ENCODE peak calls at places on chromosomes 11 and 22, in four cellular contexts. A, K, R and P are unnamed samples.

GRCh38 chr11:34928960-34929680 is 12.7 kb downstream of the PDHX start:
- DNase-seq in A (no peak), K (no peak), R (peak; percentile 34), P (no peak)

GRCh38 chr11:130874955-130875531 is 41.2 kb downstream of the SNX19 start:
- DNase-seq in A (no peak), K (no peak), R (no peak), P (no peak)

GRCh38 chr11:115919341-115920086 is 415.3 kb upstream of the CADM1 start:
- DNase-seq in A (no peak), K (no peak), R (no peak), P (no peak)

GRCh38 chr11:47617417-47617809 is 23.2 kb upstream of the C1QTNF4 start:
- DNase-seq in A (no peak), K (no peak), R (peak; percentile 68), P (no peak)

GRCh38 chr11:131584694-131585592 is 214.5 kb downstream of the NTM start:
- DNase-seq in A (no peak), K (no peak), R (no peak), P (no peak)

GRCh38 chr11:9750551-9750950 is 86.7 kb downstream of the SWAP70 start:
- DNase-seq in A (no peak), K (no peak), R (no peak), P (no peak)

GRCh38 chr11:69157156-69157821 is 1.6 kb downstream of the SMIM38 start:
- DNase-seq in A (peak; percentile 70), K (no peak), R (peak; percentile 44), P (no peak)

GRCh38 chr11:20374746-20375305 is 11.3 kb downstream of the HTATIP2 start:
- DNase-seq in A (no peak), K (no peak), R (no peak), P (no peak)

GRCh38 chr11:59957094-59957493 is 6.7 kb upstream of the OOSP4A start:
- DNase-seq in A (no peak), K (no peak), R (no peak), P (no peak)

GRCh38 chr11:13278620-13279486 is 1.3 kb downstream of the BMAL1 start:
- DNase-seq in A (no peak), K (no peak), R (no peak), P (no peak)

GRCh38 chr11:111344032-111344431 is 35.0 kb downstream of the POU2AF1 start:
- DNase-seq in A (no peak), K (no peak), R (peak; percentile 97), P (no peak)

GRCh38 chr22:38760477-38761201 is 4.8 kb upstream of the SUN2 start:
- DNase-seq in A (no peak), K (no peak), R (peak; percentile 15), P (no peak)

GRCh38 chr22:38474003-38474607 is 6.2 kb downstream of the KDELR3 start:
- DNase-seq in A (peak; percentile 34), K (no peak), R (no peak), P (no peak)

GRCh38 chr11:9081153-9081552 is 10.2 kb downstream of the SCUBE2 start:
- DNase-seq in A (no peak), K (no peak), R (no peak), P (no peak)

GRCh38 chr11:106076923-106077608 is at the start of gene KBTBD3:
- DNase-seq in A (peak; percentile 99), K (peak; percentile 99), R (peak; percentile 99), P (peak; percentile 98)
- TF ChIP-seq CTCF in A (peak; percentile 41), K (no peak), R (peak; percentile 34), P (peak; percentile 66)

GRCh38 chr11:64855596-64856304 is 11.3 kb upstream of the CDC42BPG start:
- DNase-seq in A (no peak), K (no peak), R (no peak), P (no peak)

GRCh38 chr11:64856382-64857227 is 12.2 kb upstream of the CDC42BPG start:
- DNase-seq in A (peak; percentile 87), K (no peak), R (peak; percentile 77), P (no peak)

GRCh38 chr11:64853709-64854108 is 9.3 kb upstream of the CDC42BPG start:
- DNase-seq in A (no peak), K (no peak), R (no peak), P (no peak)

GRCh38 chr11:64854157-64854533 is 9.7 kb upstream of the CDC42BPG start:
- DNase-seq in A (no peak), K (no peak), R (no peak), P (no peak)

GRCh38 chr11:64854534-64855502 is 10.4 kb upstream of the CDC42BPG start:
- DNase-seq in A (peak; percentile 89), K (no peak), R (peak; percentile 92), P (no peak)
- H3K4me3 ChIP-seq in A (no peak overlapping the region), K (no peak overlapping the region), R (no peak overlapping the region), P (no peak overlapping the region)

DNA sequence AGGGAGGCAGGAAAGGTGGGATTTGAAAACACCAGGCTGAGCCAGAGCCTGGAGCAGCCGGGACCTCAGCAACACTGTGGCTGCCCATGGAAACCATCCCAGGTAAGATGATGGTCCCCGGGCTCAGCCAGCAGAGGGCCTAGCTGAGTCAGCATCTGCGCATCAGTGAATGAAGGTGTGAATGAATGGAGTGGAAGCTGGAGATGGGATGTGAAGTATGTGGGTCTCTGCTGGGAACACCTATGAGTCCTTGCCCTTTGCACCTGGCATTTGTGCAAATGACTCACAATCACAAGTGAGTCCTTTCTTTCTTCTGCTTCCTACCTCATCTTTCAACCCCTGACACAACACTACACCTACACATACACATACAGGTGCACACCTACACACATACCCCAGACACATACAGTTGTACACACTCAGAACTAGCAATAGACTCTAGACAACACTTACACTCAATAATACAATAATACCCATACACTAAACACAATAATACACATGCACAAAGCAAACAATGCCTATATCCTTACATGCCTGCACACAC is 62.8 kb upstream of the PRDM11 start:
- DNase-seq in A (no peak), K (no peak), R (no peak), P (no peak)
- TF ChIP-seq CTCF in A (peak; percentile 23), K (peak; percentile 22), R (peak; percentile 40), P (peak; percentile 47)

GRCh38 chr22:20128902-20129746 is 2.5 kb upstream of the ZDHHC8 start:
- DNase-seq in A (no peak), K (peak; percentile 90), R (peak; percentile 16), P (no peak)

GRCh38 chr22:20129747-20130014 is 1.9 kb upstream of the ZDHHC8 start:
- DNase-seq in A (no peak), K (no peak), R (no peak), P (no peak)

GRCh38 chr22:20130739-20131592 is 638 bp upstream of the ZDHHC8 start:
- DNase-seq in A (peak; percentile 94), K (peak; percentile 92), R (peak; percentile 64), P (no peak)

GRCh38 chr22:20131593-20131855 is at the start of gene ZDHHC8:
- DNase-seq in A (peak; percentile 78), K (no peak), R (no peak), P (no peak)

DNA sequence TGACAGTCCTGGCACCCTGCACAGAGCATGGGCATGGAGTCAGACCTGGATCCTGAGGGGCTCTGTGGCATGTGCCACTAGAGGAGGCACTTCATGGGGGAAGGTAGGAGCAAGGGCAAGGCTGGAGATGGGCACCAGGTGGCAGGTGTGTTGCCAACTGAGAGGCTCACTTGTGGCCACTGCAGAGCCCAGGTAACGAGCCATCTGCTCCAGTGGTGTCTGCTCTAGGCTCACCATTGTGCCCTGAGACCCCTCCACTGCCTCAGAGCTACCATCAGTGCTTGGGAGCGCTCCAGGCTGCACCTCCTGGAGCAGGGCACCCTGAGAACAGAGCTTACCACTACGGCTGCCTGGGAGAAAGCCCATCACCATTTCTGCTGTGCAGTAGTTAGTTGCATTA is 1.3 kb upstream of the ZDHHC8 start:
- DNase-seq in A (no peak), K (no peak), R (no peak), P (no peak)
- H3K4me3 ChIP-seq in A (peak overlapping the region; percentile 96), K (no peak overlapping the region), R (no peak overlapping the region), P (no peak overlapping the region)

GRCh38 chr22:32103648-32104326 is 55.3 kb downstream of the C22orf42 start:
- DNase-seq in A (no peak), K (no peak), R (peak; percentile 16), P (no peak)
- TF ChIP-seq CTCF in A (peak; percentile 47), K (peak; percentile 40), R (no peak), P (peak; percentile 10)